ENCODE peak calls at places on chromosomes 12 and 14, in ten cellular contexts. R, A, J, Z, P, V, K, L, Q and Y are unnamed samples.

GRCh38 chr12:94730846-94731245 is 80.5 kb upstream of the TMCC3 start:
- DNase-seq in J (no peak), L (no peak), V (no peak), R (no peak), K (no peak), A (no peak), Z (no peak), P (no peak), Q (no peak), Y (no peak)

GRCh38 chr12:90947869-90948268 is 7.1 kb downstream of the CCER1 start:
- DNase-seq in K (no peak), P (no peak), A (no peak), Z (no peak), R (no peak), V (no peak), Q (no peak), L (no peak), J (no peak), Y (no peak)

GRCh38 chr12:39378346-39378745 is 64.6 kb downstream of the KIF21A start:
- DNase-seq in P (no peak), K (no peak), Q (no peak), Z (no peak), R (no peak), J (peak; percentile 15), A (no peak), L (no peak), V (no peak), Y (peak; percentile 28)

GRCh38 chr14:61598980-61599379 is 96.3 kb upstream of the HIF1A start:
- DNase-seq in A (no peak), R (no peak), J (no peak), V (no peak), Z (no peak), L (peak; percentile 15), P (no peak), Q (no peak), K (peak; percentile 39), Y (no peak)

GRCh38 chr12:117671734-117672133 is 297.1 kb downstream of the KSR2 start:
- DNase-seq in A (peak; percentile 48), K (peak; percentile 1), P (no peak), Q (no peak), J (peak; percentile 19), Z (peak; percentile 23), L (no peak), R (no peak), V (no peak), Y (no peak)

GRCh38 chr12:117686911-117687377 is 281.8 kb downstream of the KSR2 start:
- DNase-seq in J (peak; percentile 93), Q (no peak), A (peak; percentile 86), K (no peak), V (no peak), L (no peak), R (no peak), P (peak; percentile 83), Z (peak; percentile 70), Y (peak; percentile 2)

GRCh38 chr14:89542768-89543419 is 125.9 kb upstream of the FOXN3 start:
- DNase-seq in Q (no peak), P (no peak), J (no peak), K (no peak), Z (no peak), R (no peak), V (no peak), A (no peak), L (no peak), Y (no peak)

GRCh38 chr14:22699801-22700564 is 55.8 kb upstream of the OR6J1 start:
- DNase-seq in Q (no peak), P (no peak), L (no peak), J (peak; percentile 37), R (no peak), K (no peak), A (no peak), V (no peak), Z (no peak), Y (peak; percentile 23)

GRCh38 chr12:123465084-123465483 is 7.1 kb downstream of the SNRNP35 start:
- DNase-seq in L (no peak), A (no peak), V (no peak), R (no peak), K (no peak), Z (no peak), Q (no peak), P (no peak), J (no peak), Y (no peak)

GRCh38 chr14:52987514-52987913 is 36.7 kb upstream of the FERMT2 start:
- DNase-seq in V (no peak), L (no peak), Q (no peak), P (no peak), R (no peak), K (peak; percentile 36), J (no peak), Z (no peak), A (no peak), Y (no peak)

GRCh38 chr14:54438703-54439102 is 2.5 kb downstream of the CNIH1 start:
- DNase-seq in V (no peak), P (no peak), J (peak; percentile 37), L (no peak), R (no peak), A (no peak), K (no peak), Z (no peak), Q (no peak), Y (no peak)
- H3K4me3 ChIP-seq in V (no peak overlapping the region), P (no peak overlapping the region), J (no peak overlapping the region), L (no peak overlapping the region), R (no peak overlapping the region), A (no peak overlapping the region), K (no peak overlapping the region), Z (no peak overlapping the region), Q (no peak overlapping the region), Y (no peak overlapping the region)

GRCh38 chr14:50231475-50232275 is at the start of gene SOS2:
- DNase-seq in R (peak; percentile 87), V (peak; percentile 84), P (peak; percentile 90), K (peak; percentile 83), J (peak; percentile 90), Q (peak; percentile 89), Z (peak; percentile 88), A (peak; percentile 81), L (peak; percentile 81), Y (peak; percentile 84)

GRCh38 chr14:50230601-50231474 is 540 bp downstream of the SOS2 start:
- DNase-seq in A (peak; percentile 70), P (peak; percentile 83), Q (peak; percentile 60), K (peak; percentile 76), L (peak; percentile 63), Z (peak; percentile 55), J (peak; percentile 80), R (peak; percentile 88), V (peak; percentile 53), Y (peak; percentile 66)

GRCh38 chr14:50233335-50234250 is 2.2 kb upstream of the SOS2 start:
- DNase-seq in R (peak; percentile 20), A (no peak), Q (no peak), Z (no peak), K (no peak), J (no peak), P (no peak), L (no peak), V (no peak), Y (no peak)

GRCh38 chr14:50229646-50230045 is 1.7 kb downstream of the SOS2 start:
- DNase-seq in J (no peak), K (no peak), P (no peak), V (no peak), Q (no peak), L (no peak), Z (no peak), R (no peak), A (no peak), Y (no peak)

DNA sequence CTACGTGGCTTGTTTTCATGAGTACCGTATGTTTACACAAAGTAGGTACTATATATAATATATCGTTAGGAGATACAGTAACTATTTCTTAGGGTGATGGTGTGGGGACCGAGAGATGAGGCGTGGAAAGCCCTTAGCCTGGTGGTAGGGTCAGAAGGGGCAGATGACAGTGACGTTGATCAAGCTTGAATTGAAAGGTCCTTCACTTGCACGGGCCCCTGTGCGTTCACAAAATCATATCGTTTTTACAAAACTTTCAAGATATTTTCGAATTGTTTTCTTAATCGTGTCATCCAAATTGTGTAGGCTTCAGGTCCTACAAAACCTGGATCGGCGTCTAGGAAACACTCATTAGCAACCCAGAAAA is 881 bp upstream of the SOS2 start:
- DNase-seq in L (no peak), R (no peak), A (no peak), K (no peak), Q (no peak), Z (no peak), V (no peak), P (no peak), J (no peak), Y (no peak)
- H3K4me3 ChIP-seq in L (peak overlapping the region; percentile 89), R (peak overlapping the region; percentile 56), A (peak overlapping the region; percentile 73), K (peak overlapping the region; percentile 94), Q (peak overlapping the region; percentile 86), Z (peak overlapping the region; percentile 89), V (peak overlapping the region; percentile 88), P (peak overlapping the region; percentile 72), J (peak overlapping the region; percentile 83), Y (peak overlapping the region; percentile 83)

GRCh38 chr12:9331218-9331626 is 123.0 kb upstream of the PZP start:
- DNase-seq in L (peak; percentile 67), Z (peak; percentile 51), R (peak; percentile 68), Q (peak; percentile 82), P (no peak), V (peak; percentile 67), A (peak; percentile 37), K (peak; percentile 67), J (peak; percentile 50), Y (peak; percentile 65)
- H3K4me3 ChIP-seq in L (no peak overlapping the region), Z (no peak overlapping the region), R (no peak overlapping the region), Q (no peak overlapping the region), P (no peak overlapping the region), V (no peak overlapping the region), A (no peak overlapping the region), K (no peak overlapping the region), J (no peak overlapping the region), Y (no peak overlapping the region)

GRCh38 chr12:76464636-76465166 is 94.9 kb downstream of the OSBPL8 start:
- DNase-seq in J (no peak), Q (no peak), R (no peak), K (peak; percentile 29), P (no peak), A (no peak), L (no peak), Z (no peak), V (no peak), Y (no peak)

GRCh38 chr12:76471579-76471978 is 88.0 kb downstream of the OSBPL8 start:
- DNase-seq in Q (no peak), V (no peak), L (no peak), R (peak; percentile 32), Z (no peak), K (no peak), P (no peak), J (no peak), A (no peak), Y (no peak)

DNA sequence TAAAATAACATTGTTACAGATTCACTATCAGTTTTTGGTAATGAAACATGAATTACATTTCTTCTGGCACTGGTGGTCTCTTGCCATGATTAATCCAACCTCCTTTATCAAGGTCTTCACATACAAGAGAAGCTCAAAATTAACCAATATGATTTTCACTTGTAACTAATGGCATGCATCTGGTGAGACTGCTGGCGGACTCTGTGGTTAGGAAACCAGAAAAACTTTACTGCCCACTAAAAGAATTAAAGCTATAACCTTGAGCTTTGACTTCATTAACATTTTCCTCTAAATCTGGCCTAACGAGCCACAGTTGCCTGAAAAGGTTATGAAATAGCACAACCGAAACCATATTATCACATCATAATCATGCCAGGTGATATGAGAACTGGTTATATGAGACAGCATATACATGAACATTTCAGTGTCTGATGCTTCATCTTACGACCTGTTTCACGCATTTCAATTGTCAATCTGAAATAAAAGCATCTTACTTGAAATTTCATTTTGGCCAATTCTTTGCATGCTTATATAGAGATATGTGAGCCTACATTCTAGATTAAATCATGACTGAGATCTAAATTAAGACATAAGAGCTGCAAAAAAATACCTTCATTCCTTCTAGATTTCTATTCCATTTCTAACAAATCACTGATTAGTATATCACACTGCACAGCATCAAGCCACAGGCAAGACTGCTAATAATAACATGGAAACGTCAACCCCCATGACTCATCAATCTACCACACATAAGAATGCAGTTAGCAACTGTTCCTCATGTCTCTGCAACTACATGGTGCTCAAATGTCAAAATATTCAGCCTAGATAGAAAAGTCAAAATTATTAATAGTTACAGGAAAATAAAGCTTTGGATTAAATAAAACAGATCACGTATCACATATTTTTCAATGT is 89.3 kb downstream of the OSBPL8 start:
- DNase-seq in A (peak; percentile 84), Q (no peak), L (no peak), P (no peak), V (no peak), K (peak; percentile 96), J (peak; percentile 84), Z (no peak), R (peak; percentile 92), Y (peak; percentile 87)
- H3K4me3 ChIP-seq in A (no peak overlapping the region), Q (no peak overlapping the region), L (no peak overlapping the region), P (no peak overlapping the region), V (no peak overlapping the region), K (no peak overlapping the region), J (no peak overlapping the region), Z (peak overlapping the region; percentile 22), R (no peak overlapping the region), Y (no peak overlapping the region)